ENCODE peak calls at places on chromosome 5, in five cellular contexts. A is astrocyte, X is colonic mucosa, C is kidney, V is PC-3. I is an unnamed sample.

GRCh38 chr5:65102826-65103673 is 334.3 kb downstream of the CWC27 start:
- DNase-seq in A (peak; percentile 62), X (peak; percentile 57), C (peak; percentile 85), V (peak; percentile 41), I (peak; percentile 23)

GRCh38 chr5:171630047-171630669 is 155.5 kb upstream of the SMIM23 start:
- DNase-seq in A (peak; percentile 39), X (peak; percentile 34), C (peak; percentile 85), V (peak; percentile 68), I (peak; percentile 78)

GRCh38 chr5:78843436-78843835 is 141.7 kb downstream of the ARSB start:
- DNase-seq in A (peak; percentile 14), X (no peak), C (no peak), V (no peak), I (peak; percentile 26)

GRCh38 chr5:175707751-175708375 is 50.0 kb downstream of the HRH2 start:
- DNase-seq in A (no peak), X (no peak), C (peak; percentile 60), V (no peak), I (no peak)

GRCh38 chr5:60395712-60396329 is 304.1 kb downstream of the DEPDC1B start:
- DNase-seq in A (no peak), X (no peak), C (no peak), V (no peak), I (no peak)

GRCh38 chr5:154331924-154332323 is 113.9 kb upstream of the SAP30L start:
- DNase-seq in A (no peak), X (no peak), C (no peak), V (no peak), I (no peak)

GRCh38 chr5:98839469-98840383 is 66.3 kb downstream of the RGMB start:
- DNase-seq in A (peak; percentile 10), X (peak; percentile 24), C (peak; percentile 55), V (peak; percentile 43), I (no peak)

GRCh38 chr5:142806769-142807377 is 36.7 kb downstream of the ARHGAP26 start:
- DNase-seq in A (peak; percentile 24), X (no peak), C (no peak), V (no peak), I (no peak)

GRCh38 chr5:57711946-57712345 is 229.3 kb upstream of the ACTBL2 start:
- DNase-seq in A (no peak), X (no peak), C (no peak), V (no peak), I (no peak)

GRCh38 chr5:157046041-157046440 is 12.9 kb downstream of the HAVCR1 start:
- DNase-seq in A (peak; percentile 16), X (peak; percentile 51), C (peak; percentile 84), V (no peak), I (peak; percentile 29)

GRCh38 chr5:175464414-175465233 is 13.7 kb upstream of the SFXN1 start:
- DNase-seq in A (no peak), X (peak; percentile 74), C (no peak), V (peak; percentile 71), I (peak; percentile 64)

GRCh38 chr5:63055421-63055820 is 476.8 kb downstream of the LRRC70 start:
- DNase-seq in A (no peak), X (no peak), C (no peak), V (peak; percentile 65), I (no peak)

GRCh38 chr5:148798786-148799185 is 27.6 kb upstream of the ADRB2 start:
- DNase-seq in A (no peak), X (no peak), C (no peak), V (no peak), I (no peak)

GRCh38 chr5:151086905-151087360 is 6.1 kb upstream of the TNIP1 start:
- DNase-seq in A (no peak), X (peak; percentile 71), C (no peak), V (no peak), I (no peak)

GRCh38 chr5:72330712-72331111 is 10.5 kb downstream of the PTCD2 start:
- DNase-seq in A (no peak), X (no peak), C (no peak), V (no peak), I (no peak)

GRCh38 chr5:56900858-56901578 is 8.4 kb upstream of the SETD9 start:
- DNase-seq in A (peak; percentile 14), X (peak; percentile 46), C (no peak), V (peak; percentile 56), I (peak; percentile 73)

GRCh38 chr5:98458004-98458403 is 315.5 kb upstream of the RGMB start:
- DNase-seq in A (peak; percentile 78), X (no peak), C (no peak), V (peak; percentile 12), I (peak; percentile 64)

GRCh38 chr5:137310051-137310730 is 188.9 kb downstream of the SPOCK1 start:
- DNase-seq in A (peak; percentile 94), X (no peak), C (no peak), V (peak; percentile 90), I (peak; percentile 96)

GRCh38 chr5:6583049-6583880 is 49.6 kb downstream of the NSUN2 start:
- DNase-seq in A (no peak), X (no peak), C (no peak), V (no peak), I (peak; percentile 50)
- H3K9ac ChIP-seq in A (no peak overlapping the region), X (peak overlapping the region; percentile 28), C (no peak overlapping the region), V (no peak overlapping the region), I (no peak overlapping the region)

GRCh38 chr5:112183103-112183634 is 235.9 kb downstream of the EPB41L4A start:
- DNase-seq in A (peak; percentile 69), X (no peak), C (no peak), V (peak; percentile 23), I (no peak)
- H3K9ac ChIP-seq in A (peak overlapping the region; percentile 30), X (no peak overlapping the region), C (no peak overlapping the region), V (no peak overlapping the region), I (no peak overlapping the region)

GRCh38 chr5:2746642-2747041 is 4.8 kb downstream of the IRX2 start:
- DNase-seq in A (peak; percentile 74), X (no peak), C (no peak), V (peak; percentile 49), I (no peak)
- H3K9ac ChIP-seq in A (peak overlapping the region; percentile 36), X (no peak overlapping the region), C (no peak overlapping the region), V (no peak overlapping the region), I (no peak overlapping the region)

DNA sequence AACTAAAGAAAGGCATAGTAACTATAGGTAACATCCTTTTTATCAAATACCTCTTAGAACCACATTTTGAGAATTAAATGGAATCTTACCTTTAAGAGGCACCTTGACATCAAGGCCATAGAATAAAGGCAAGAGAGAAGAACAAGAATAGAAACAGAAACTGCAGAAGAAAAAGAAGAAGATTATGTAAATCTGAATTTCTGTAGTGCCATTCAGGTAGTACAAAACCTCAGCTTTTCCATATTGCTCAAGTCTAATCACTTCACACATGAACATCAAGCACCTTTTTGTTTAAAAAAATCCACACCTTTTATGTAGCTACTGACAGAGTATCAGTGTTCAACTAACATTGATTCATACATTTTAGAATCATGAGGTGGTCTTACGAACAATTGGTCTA is 91.8 kb upstream of the DPYSL3 start:
- DNase-seq in A (no peak), X (no peak), C (no peak), V (no peak), I (no peak)
- H3K9ac ChIP-seq in A (no peak overlapping the region), X (no peak overlapping the region), C (no peak overlapping the region), V (no peak overlapping the region), I (no peak overlapping the region)

DNA sequence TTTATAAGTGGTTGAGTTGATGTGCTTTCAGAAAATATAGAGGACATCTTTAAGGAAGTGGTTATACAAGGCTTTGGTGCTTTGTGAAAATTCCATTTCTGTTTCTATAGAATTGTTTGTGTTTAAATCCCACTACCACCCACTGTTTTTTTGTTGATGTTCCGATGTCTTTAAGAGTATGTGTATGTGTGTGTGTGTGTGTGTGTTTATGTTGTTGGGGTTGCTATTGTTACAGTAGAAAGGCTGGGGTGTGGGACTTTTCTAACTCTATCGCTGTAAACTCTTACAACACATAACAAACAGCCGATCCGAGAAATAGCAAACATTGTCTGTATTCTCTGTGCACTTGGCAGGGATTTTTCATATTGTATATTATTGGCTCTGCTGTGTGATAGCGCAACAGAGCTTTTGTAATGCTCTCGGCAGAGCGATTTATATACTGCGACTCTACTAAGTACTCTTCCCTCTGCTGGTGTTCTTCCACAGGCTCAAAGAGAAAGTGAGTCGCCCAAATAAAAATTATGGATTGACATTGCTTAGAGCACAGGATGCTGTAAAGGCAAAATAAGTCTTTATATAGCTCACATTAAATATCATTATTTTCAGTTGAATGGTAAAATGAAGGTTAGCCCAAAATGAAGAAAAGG is 492.1 kb upstream of the ARRDC3 start:
- DNase-seq in A (no peak), X (no peak), C (no peak), V (peak; percentile 19), I (peak; percentile 4)
- H3K9ac ChIP-seq in A (no peak overlapping the region), X (no peak overlapping the region), C (no peak overlapping the region), V (no peak overlapping the region), I (no peak overlapping the region)

GRCh38 chr5:107464403-107464802 is 206.3 kb downstream of the EFNA5 start:
- DNase-seq in A (no peak), X (no peak), C (no peak), V (no peak), I (no peak)
- H3K9ac ChIP-seq in A (no peak overlapping the region), X (no peak overlapping the region), C (peak overlapping the region; percentile 31), V (no peak overlapping the region), I (no peak overlapping the region)

DNA sequence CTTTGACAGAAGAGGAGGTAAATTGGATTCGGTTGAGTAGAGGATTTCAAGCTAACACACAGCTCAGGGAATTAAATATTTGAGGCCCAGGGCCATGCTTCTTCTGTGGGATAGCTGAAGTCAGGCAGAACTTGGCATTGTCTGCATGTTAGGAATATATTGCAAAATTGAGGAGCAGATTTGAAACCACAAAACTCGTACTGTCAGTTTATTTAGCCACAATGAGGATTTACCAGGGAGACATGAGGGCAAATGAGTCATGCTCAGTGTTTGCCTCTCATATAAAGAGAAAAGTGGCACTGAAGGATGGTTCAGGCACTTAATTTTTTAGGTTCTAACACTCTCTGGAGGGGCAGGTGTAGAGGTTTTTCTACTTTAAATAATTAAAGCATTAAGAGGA is 83.0 kb upstream of the PRLR start:
- DNase-seq in A (peak; percentile 72), X (no peak), C (no peak), V (peak; percentile 89), I (peak; percentile 54)
- H3K9ac ChIP-seq in A (no peak overlapping the region), X (no peak overlapping the region), C (no peak overlapping the region), V (no peak overlapping the region), I (no peak overlapping the region)

DNA sequence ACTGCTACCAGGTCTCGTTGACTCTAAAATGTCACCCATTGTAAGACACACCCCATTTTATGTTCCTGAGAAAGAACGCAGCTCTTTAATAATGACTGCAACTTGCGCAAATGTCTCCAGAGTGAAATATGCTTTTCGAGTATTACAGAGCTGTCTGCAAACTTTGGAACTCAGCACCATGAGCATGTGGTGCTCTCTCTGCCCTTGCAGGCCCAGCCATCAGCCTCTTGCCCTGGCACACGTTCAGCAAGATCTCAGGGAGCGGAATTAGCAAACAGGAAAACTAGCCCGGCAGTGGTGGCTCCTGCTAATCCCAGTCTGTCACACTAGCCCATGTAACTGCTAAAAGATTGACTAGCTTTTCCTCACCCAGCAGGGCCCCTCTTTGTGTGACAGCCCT is 114.5 kb upstream of the SLC1A3 start:
- DNase-seq in A (no peak), X (no peak), C (no peak), V (no peak), I (no peak)
- H3K9ac ChIP-seq in A (no peak overlapping the region), X (no peak overlapping the region), C (no peak overlapping the region), V (no peak overlapping the region), I (no peak overlapping the region)

I was measured in adipocyte.